ENCODE peak calls at places on chromosomes 7 and 10, in five cellular contexts. H is hepatocyte, P is mesenchymal stem cell, Q is astrocyte, M is sigmoid colon. R is an unnamed sample.

GRCh38 chr10:69508738-69509340 is 57.6 kb downstream of the TSPAN15 start:
- DNase-seq in H (peak), P (no peak), Q (no peak), M (no peak), R (no peak)

GRCh38 chr10:82674036-82674435 is 799.0 kb downstream of the NRG3 start:
- DNase-seq in H (no peak), P (no peak), Q (no peak), M (no peak), R (no peak)

GRCh38 chr7:11298220-11298619 is 324.5 kb downstream of the PHF14 start:
- DNase-seq in H (no peak), P (no peak), Q (no peak), M (no peak), R (no peak)

GRCh38 chr7:47337531-47337930 is 244.4 kb downstream of the TNS3 start:
- DNase-seq in H (no peak), P (peak), Q (peak), M (no peak), R (peak)

GRCh38 chr10:122541541-122542002 is 19.0 kb upstream of the DMBT1 start:
- DNase-seq in H (no peak), P (no peak), Q (no peak), M (no peak), R (no peak)

GRCh38 chr10:112343056-112343806 is 30.7 kb upstream of the ACSL5 start:
- DNase-seq in H (no peak), P (no peak), Q (no peak), M (no peak), R (no peak)

GRCh38 chr10:88131561-88132139 is 268.2 kb downstream of the PTEN start:
- DNase-seq in H (no peak), P (no peak), Q (peak), M (no peak), R (peak)

GRCh38 chr10:110436554-110437350 is 61.0 kb upstream of the DUSP5 start:
- DNase-seq in H (no peak), P (no peak), Q (no peak), M (peak), R (no peak)

GRCh38 chr10:73893386-73893785 is 17.5 kb upstream of the PLAU start:
- DNase-seq in H (no peak), P (no peak), Q (no peak), M (no peak), R (no peak)

GRCh38 chr10:47164126-47164799 is 135.7 kb upstream of the GDF10 start:
- DNase-seq in H (no peak), P (no peak), Q (peak), M (no peak), R (no peak)

GRCh38 chr10:47165711-47166404 is 134.1 kb upstream of the GDF10 start:
- DNase-seq in H (peak), P (no peak), Q (peak), M (peak), R (peak)

GRCh38 chr10:47166405-47166777 is 133.6 kb upstream of the GDF10 start:
- DNase-seq in H (no peak), P (no peak), Q (no peak), M (no peak), R (no peak)

GRCh38 chr10:47164800-47165128 is 135.2 kb upstream of the GDF10 start:
- DNase-seq in H (no peak), P (no peak), Q (peak), M (no peak), R (no peak)

GRCh38 chr10:47165168-47165710 is 134.8 kb upstream of the GDF10 start:
- DNase-seq in H (no peak), P (no peak), Q (no peak), M (no peak), R (no peak)
- H3K4me3 ChIP-seq in H (no peak), P (peak), Q (no peak), M (peak), R (peak)

DNA sequence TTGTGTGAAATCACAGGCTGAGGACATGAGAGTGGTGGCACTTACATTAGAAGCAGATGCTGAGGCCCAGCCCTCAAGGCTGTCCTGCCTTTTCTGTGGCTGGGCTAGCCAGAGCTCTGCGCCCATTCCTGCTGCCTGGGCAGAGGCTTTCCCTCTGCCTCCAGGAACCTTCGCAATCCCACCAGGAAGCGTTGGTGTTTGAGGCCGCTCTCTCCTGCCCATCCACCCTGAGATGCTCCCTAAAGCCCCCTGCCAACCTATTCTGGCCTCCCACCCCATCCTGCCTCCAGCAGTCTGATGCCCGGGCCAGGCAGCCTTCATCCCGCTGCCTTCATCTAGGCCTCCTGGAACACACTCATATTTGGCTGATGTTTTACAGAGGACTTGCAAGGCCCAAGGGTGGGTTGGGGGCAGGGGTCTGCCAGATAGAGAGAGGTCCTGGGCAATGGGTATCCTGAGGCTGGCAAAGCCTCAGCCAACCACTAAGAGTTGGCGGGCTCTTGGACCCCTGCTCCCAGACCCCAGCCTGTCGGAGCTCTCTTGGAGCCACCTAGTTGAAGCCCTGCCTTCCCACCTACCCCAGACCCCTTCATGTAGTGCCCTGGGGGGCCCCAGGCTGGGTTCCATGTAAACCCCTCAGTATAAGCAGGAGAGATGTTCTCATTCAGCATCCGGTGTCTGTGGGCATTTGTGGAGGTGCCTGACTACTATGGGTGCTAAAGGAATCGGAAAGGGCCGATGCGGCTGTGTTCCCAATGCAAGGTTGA is 32.7 kb downstream of the LDB3 start:
- DNase-seq in H (no peak), P (no peak), Q (no peak), M (no peak), R (no peak)
- H3K27ac ChIP-seq in H (no peak), P (no peak), Q (no peak), M (peak), R (no peak)

GRCh38 chr7:158016171-158017087 is 571.2 kb downstream of the PTPRN2 start:
- DNase-seq in H (peak), P (no peak), Q (no peak), M (no peak), R (no peak)
- H3K4me3 ChIP-seq in H (no peak), P (no peak), Q (no peak), M (peak), R (peak)

GRCh38 chr7:30752979-30753378 is 1.0 kb downstream of the INMT start:
- DNase-seq in H (no peak), P (no peak), Q (peak), M (peak), R (peak)

GRCh38 chr7:30752484-30752883 is 549 bp downstream of the INMT start:
- DNase-seq in H (no peak), P (no peak), Q (no peak), M (no peak), R (no peak)

GRCh38 chr7:30754315-30754877 is 2.5 kb downstream of the INMT start:
- DNase-seq in H (no peak), P (no peak), Q (no peak), M (no peak), R (no peak)

GRCh38 chr7:30757343-30757695 is 5.4 kb downstream of the INMT start:
- DNase-seq in H (no peak), P (no peak), Q (no peak), M (peak), R (no peak)

DNA sequence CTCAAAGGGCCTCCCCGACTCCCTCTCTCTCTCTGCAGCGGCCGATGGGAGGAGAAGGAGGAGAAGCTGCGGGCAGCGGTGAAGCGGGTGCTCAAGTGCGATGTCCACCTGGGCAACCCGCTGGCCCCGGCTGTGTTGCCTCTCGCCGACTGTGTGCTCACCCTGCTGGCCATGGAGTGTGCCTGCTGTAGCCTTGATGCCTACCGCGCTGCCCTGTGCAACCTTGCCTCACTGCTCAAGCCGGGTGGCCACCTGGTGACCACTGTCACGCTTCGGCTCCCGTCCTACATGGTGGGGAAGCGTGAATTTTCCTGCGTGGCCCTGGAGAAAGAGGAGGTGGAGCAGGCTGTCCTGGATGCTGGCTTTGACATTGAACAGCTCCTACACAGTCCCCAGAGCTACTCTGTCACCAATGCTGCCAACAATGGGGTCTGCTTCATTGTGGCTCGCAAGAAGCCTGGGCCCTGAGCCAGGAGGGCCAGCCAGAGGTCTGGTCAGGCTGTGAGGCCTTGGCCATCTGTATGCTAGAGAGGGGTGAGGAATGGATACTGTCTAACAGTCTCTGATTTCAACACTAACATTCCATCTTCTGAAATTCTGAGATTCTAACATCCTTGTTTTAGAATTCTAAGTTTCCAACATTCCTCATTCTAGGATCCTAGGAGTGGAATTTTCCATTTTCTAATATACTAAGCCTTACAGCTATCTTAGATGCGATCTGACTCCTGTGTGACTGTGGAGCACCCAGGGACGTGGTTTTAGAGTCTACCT is 3.6 kb downstream of the INMT start:
- DNase-seq in H (no peak), P (peak), Q (peak), M (peak), R (peak)
- H3K27ac ChIP-seq in H (no peak), P (peak), Q (no peak), M (peak), R (peak)